ENCODE peak calls at places on chromosome 4, in six cellular contexts. One of them, this sample, is unnamed.

GRCh38 chr4:74838746-74839370 is 44.5 kb upstream of the BTC start:
- DNase-seq in RKO: no peak
- DNase-seq in NT2/D1: no peak
- DNase-seq in mesothelial cell of epicardium: no peak
- DNase-seq in NCI-H510A treated with DMSO at 0.1 percent for 48 hours: no peak
- DNase-seq in HT1080: peak
- DNase-seq in this sample: peak

GRCh38 chr4:99722662-99723061 is 65.0 kb upstream of the C4orf54 start:
- DNase-seq in RKO: no peak
- DNase-seq in NT2/D1: no peak
- DNase-seq in mesothelial cell of epicardium: no peak
- DNase-seq in NCI-H510A treated with DMSO at 0.1 percent for 48 hours: peak
- DNase-seq in HT1080: peak
- DNase-seq in this sample: no peak

GRCh38 chr4:170887396-170887795 is 797.6 kb upstream of the AADAT start:
- DNase-seq in RKO: no peak
- DNase-seq in NT2/D1: no peak
- DNase-seq in mesothelial cell of epicardium: no peak
- DNase-seq in NCI-H510A treated with DMSO at 0.1 percent for 48 hours: no peak
- DNase-seq in HT1080: no peak
- DNase-seq in this sample: peak

GRCh38 chr4:55184600-55185523 is 59.5 kb upstream of the KDR start:
- DNase-seq in RKO: no peak
- DNase-seq in NT2/D1: no peak
- DNase-seq in mesothelial cell of epicardium: no peak
- DNase-seq in NCI-H510A treated with DMSO at 0.1 percent for 48 hours: peak
- DNase-seq in HT1080: peak
- DNase-seq in this sample: peak

GRCh38 chr4:22720091-22720490 is 27.4 kb downstream of the GBA3 start:
- DNase-seq in RKO: no peak
- DNase-seq in NT2/D1: no peak
- DNase-seq in mesothelial cell of epicardium: no peak
- DNase-seq in NCI-H510A treated with DMSO at 0.1 percent for 48 hours: no peak
- DNase-seq in HT1080: no peak
- DNase-seq in this sample: no peak

GRCh38 chr4:14404730-14405129 is 597.6 kb upstream of the CPEB2 start:
- DNase-seq in RKO: no peak
- DNase-seq in NT2/D1: no peak
- DNase-seq in mesothelial cell of epicardium: no peak
- DNase-seq in NCI-H510A treated with DMSO at 0.1 percent for 48 hours: no peak
- DNase-seq in HT1080: no peak
- DNase-seq in this sample: no peak

GRCh38 chr4:181618896-181619295 is 624.3 kb upstream of the TENM3 start:
- DNase-seq in RKO: no peak
- DNase-seq in NT2/D1: no peak
- DNase-seq in mesothelial cell of epicardium: no peak
- DNase-seq in NCI-H510A treated with DMSO at 0.1 percent for 48 hours: no peak
- DNase-seq in HT1080: no peak
- DNase-seq in this sample: peak

GRCh38 chr4:52996261-52997131 is 134.4 kb downstream of the RASL11B start:
- DNase-seq in RKO: no peak
- DNase-seq in NT2/D1: no peak
- DNase-seq in mesothelial cell of epicardium: no peak
- DNase-seq in NCI-H510A treated with DMSO at 0.1 percent for 48 hours: no peak
- DNase-seq in HT1080: no peak
- DNase-seq in this sample: no peak

GRCh38 chr4:165079476-165079875 is 25.8 kb downstream of the TRIM75 start:
- DNase-seq in RKO: no peak
- DNase-seq in NT2/D1: no peak
- DNase-seq in mesothelial cell of epicardium: no peak
- DNase-seq in NCI-H510A treated with DMSO at 0.1 percent for 48 hours: peak
- DNase-seq in HT1080: peak
- DNase-seq in this sample: no peak

GRCh38 chr4:118883861-118884260 is 4.8 kb upstream of the SYNPO2 start:
- DNase-seq in RKO: no peak
- DNase-seq in NT2/D1: no peak
- DNase-seq in mesothelial cell of epicardium: no peak
- DNase-seq in NCI-H510A treated with DMSO at 0.1 percent for 48 hours: no peak
- DNase-seq in HT1080: no peak
- DNase-seq in this sample: no peak

GRCh38 chr4:120673696-120674095 is 248.8 kb downstream of the PRDM5 start:
- DNase-seq in RKO: no peak
- DNase-seq in NT2/D1: no peak
- DNase-seq in mesothelial cell of epicardium: no peak
- DNase-seq in NCI-H510A treated with DMSO at 0.1 percent for 48 hours: no peak
- DNase-seq in HT1080: no peak
- DNase-seq in this sample: no peak

GRCh38 chr4:140718240-140718639 is 37.9 kb downstream of the TBC1D9 start:
- DNase-seq in RKO: no peak
- DNase-seq in NT2/D1: no peak
- DNase-seq in mesothelial cell of epicardium: no peak
- DNase-seq in NCI-H510A treated with DMSO at 0.1 percent for 48 hours: no peak
- DNase-seq in HT1080: peak
- DNase-seq in this sample: no peak

GRCh38 chr4:4182835-4183568 is 43.7 kb downstream of the OTOP1 start:
- DNase-seq in RKO: no peak
- DNase-seq in NT2/D1: peak
- DNase-seq in mesothelial cell of epicardium: peak
- DNase-seq in NCI-H510A treated with DMSO at 0.1 percent for 48 hours: peak
- DNase-seq in HT1080: no peak
- DNase-seq in this sample: no peak

GRCh38 chr4:177441061-177441802 is 1.0 kb downstream of the AGA start:
- DNase-seq in RKO: peak
- DNase-seq in NT2/D1: no peak
- DNase-seq in mesothelial cell of epicardium: no peak
- DNase-seq in NCI-H510A treated with DMSO at 0.1 percent for 48 hours: peak
- DNase-seq in HT1080: no peak
- DNase-seq in this sample: peak

GRCh38 chr4:123505077-123505456 is 108.5 kb downstream of the SPRY1 start:
- DNase-seq in RKO: peak
- DNase-seq in NT2/D1: no peak
- DNase-seq in mesothelial cell of epicardium: no peak
- DNase-seq in NCI-H510A treated with DMSO at 0.1 percent for 48 hours: peak
- DNase-seq in HT1080: no peak
- DNase-seq in this sample: no peak

GRCh38 chr4:117447925-117448324 is 362.5 kb upstream of the TRAM1L1 start:
- DNase-seq in RKO: no peak
- DNase-seq in NT2/D1: no peak
- DNase-seq in mesothelial cell of epicardium: no peak
- DNase-seq in NCI-H510A treated with DMSO at 0.1 percent for 48 hours: no peak
- DNase-seq in HT1080: peak
- DNase-seq in this sample: peak

GRCh38 chr4:41155194-41155830 is 59.0 kb downstream of the APBB2 start:
- DNase-seq in RKO: no peak
- DNase-seq in NT2/D1: no peak
- DNase-seq in mesothelial cell of epicardium: no peak
- DNase-seq in NCI-H510A treated with DMSO at 0.1 percent for 48 hours: no peak
- DNase-seq in HT1080: no peak
- DNase-seq in this sample: no peak

GRCh38 chr4:77465271-77465670 is 140.3 kb upstream of the CXCL13 start:
- DNase-seq in RKO: no peak
- DNase-seq in NT2/D1: no peak
- DNase-seq in mesothelial cell of epicardium: no peak
- DNase-seq in NCI-H510A treated with DMSO at 0.1 percent for 48 hours: no peak
- DNase-seq in HT1080: peak
- DNase-seq in this sample: no peak

GRCh38 chr4:16227462-16227868 is 1.2 kb upstream of the TAPT1 start:
- DNase-seq in RKO: peak
- DNase-seq in NT2/D1: no peak
- DNase-seq in mesothelial cell of epicardium: no peak
- DNase-seq in NCI-H510A treated with DMSO at 0.1 percent for 48 hours: no peak
- DNase-seq in HT1080: peak
- DNase-seq in this sample: no peak

GRCh38 chr4:18445110-18445509 is 423.6 kb upstream of the LCORL start:
- DNase-seq in RKO: no peak
- DNase-seq in NT2/D1: no peak
- DNase-seq in mesothelial cell of epicardium: no peak
- DNase-seq in NCI-H510A treated with DMSO at 0.1 percent for 48 hours: no peak
- DNase-seq in HT1080: no peak
- DNase-seq in this sample: no peak

GRCh38 chr4:138494931-138495330 is 252.8 kb upstream of the SLC7A11 start:
- DNase-seq in RKO: peak
- DNase-seq in NT2/D1: peak
- DNase-seq in mesothelial cell of epicardium: no peak
- DNase-seq in NCI-H510A treated with DMSO at 0.1 percent for 48 hours: peak
- DNase-seq in HT1080: peak
- DNase-seq in this sample: no peak

GRCh38 chr4:75902352-75902751 is at the start of gene PPEF2:
- DNase-seq in RKO: no peak
- DNase-seq in NT2/D1: no peak
- DNase-seq in mesothelial cell of epicardium: no peak
- DNase-seq in NCI-H510A treated with DMSO at 0.1 percent for 48 hours: no peak
- DNase-seq in HT1080: no peak
- DNase-seq in this sample: no peak

GRCh38 chr4:186557486-186557885 is 2.1 kb upstream of the MTNR1A start:
- DNase-seq in RKO: no peak
- DNase-seq in NT2/D1: no peak
- DNase-seq in mesothelial cell of epicardium: no peak
- DNase-seq in NCI-H510A treated with DMSO at 0.1 percent for 48 hours: no peak
- DNase-seq in HT1080: peak
- DNase-seq in this sample: no peak

GRCh38 chr4:20192754-20193521 is 58.8 kb upstream of the SLIT2 start:
- DNase-seq in RKO: no peak
- DNase-seq in NT2/D1: no peak
- DNase-seq in mesothelial cell of epicardium: no peak
- DNase-seq in NCI-H510A treated with DMSO at 0.1 percent for 48 hours: no peak
- DNase-seq in HT1080: peak
- DNase-seq in this sample: no peak

GRCh38 chr4:89545315-89545714 is 237.7 kb upstream of the GPRIN3 start:
- DNase-seq in RKO: no peak
- DNase-seq in NT2/D1: no peak
- DNase-seq in mesothelial cell of epicardium: no peak
- DNase-seq in NCI-H510A treated with DMSO at 0.1 percent for 48 hours: no peak
- DNase-seq in HT1080: no peak
- DNase-seq in this sample: no peak

GRCh38 chr4:141518222-141518621 is 118.2 kb upstream of the IL15 start:
- DNase-seq in RKO: no peak
- DNase-seq in NT2/D1: no peak
- DNase-seq in mesothelial cell of epicardium: no peak
- DNase-seq in NCI-H510A treated with DMSO at 0.1 percent for 48 hours: no peak
- DNase-seq in HT1080: no peak
- DNase-seq in this sample: no peak

GRCh38 chr4:108210989-108211725 is 42.4 kb upstream of the LEF1 start:
- DNase-seq in RKO: peak
- DNase-seq in NT2/D1: no peak
- DNase-seq in mesothelial cell of epicardium: no peak
- DNase-seq in NCI-H510A treated with DMSO at 0.1 percent for 48 hours: peak
- DNase-seq in HT1080: peak
- DNase-seq in this sample: no peak

This sample was measured in HAP-1.